ENCODE peak calls at places on chromosomes 3 and 15, in five cellular contexts. M, U, K, C and W are unnamed samples.

GRCh38 chr3:116388867-116389385 is 56.4 kb downstream of the LSAMP start:
- DNase-seq in M (no peak), U (no peak), K (no peak), C (no peak), W (no peak)

GRCh38 chr3:178131801-178132200 is 404.4 kb upstream of the KCNMB2 start:
- DNase-seq in M (no peak), U (no peak), K (no peak), C (peak; percentile 12), W (no peak)

GRCh38 chr3:5136619-5137429 is 14.7 kb downstream of the ARL8B start:
- DNase-seq in M (no peak), U (peak; percentile 30), K (no peak), C (peak; percentile 35), W (peak; percentile 32)

GRCh38 chr3:114481113-114481512 is 187.3 kb downstream of the TIGIT start:
- DNase-seq in M (no peak), U (no peak), K (no peak), C (no peak), W (no peak)

GRCh38 chr3:114803042-114803695 is 343.9 kb downstream of the ZBTB20 start:
- DNase-seq in M (no peak), U (no peak), K (no peak), C (no peak), W (no peak)

GRCh38 chr3:71987089-71987735 is 202.3 kb upstream of the PROK2 start:
- DNase-seq in M (no peak), U (no peak), K (no peak), C (peak; percentile 43), W (no peak)

GRCh38 chr3:78086150-78086549 is 1046.3 kb downstream of the ROBO2 start:
- DNase-seq in M (no peak), U (no peak), K (no peak), C (peak; percentile 68), W (no peak)

GRCh38 chr3:36792342-36792741 is 28.0 kb upstream of the DCLK3 start:
- DNase-seq in M (no peak), U (peak; percentile 78), K (no peak), C (peak; percentile 67), W (no peak)

GRCh38 chr3:10336761-10337160 is 15.8 kb upstream of the SEC13 start:
- DNase-seq in M (no peak), U (no peak), K (no peak), C (no peak), W (no peak)

GRCh38 chr3:12953201-12953712 is 111.9 kb upstream of the RPL32 start:
- DNase-seq in M (no peak), U (no peak), K (no peak), C (no peak), W (no peak)

GRCh38 chr3:53195602-53196574 is 34.9 kb downstream of the PRKCD start:
- DNase-seq in M (no peak), U (peak; percentile 86), K (peak; percentile 80), C (peak; percentile 65), W (peak; percentile 30)

GRCh38 chr3:13878711-13879101 is 1.2 kb downstream of the WNT7A start:
- DNase-seq in M (no peak), U (peak; percentile 68), K (no peak), C (peak; percentile 54), W (no peak)

GRCh38 chr15:60917469-60918130 is 311.5 kb downstream of the RORA start:
- DNase-seq in M (peak; percentile 48), U (no peak), K (no peak), C (no peak), W (no peak)

GRCh38 chr3:194572131-194572789 is 61.0 kb downstream of the TMEM44 start:
- DNase-seq in M (no peak), U (peak; percentile 40), K (no peak), C (no peak), W (peak; percentile 26)

GRCh38 chr15:73873889-73874511 is 636 bp downstream of the TBC1D21 start:
- DNase-seq in M (peak; percentile 2), U (peak; percentile 76), K (no peak), C (peak; percentile 89), W (peak; percentile 21)

GRCh38 chr15:82646250-82647044 is 716 bp downstream of the CPEB1 start:
- DNase-seq in M (peak; percentile 63), U (peak; percentile 49), K (peak; percentile 25), C (no peak), W (no peak)

GRCh38 chr3:40088527-40089170 is 220.9 kb upstream of the EIF1B start:
- DNase-seq in M (no peak), U (no peak), K (no peak), C (no peak), W (no peak)

GRCh38 chr3:24683511-24684384 is 189.1 kb upstream of the THRB start:
- DNase-seq in M (no peak), U (peak; percentile 30), K (no peak), C (peak; percentile 88), W (no peak)

GRCh38 chr3:144831955-144832716 is 860.5 kb downstream of the DIPK2A start:
- DNase-seq in M (no peak), U (no peak), K (no peak), C (no peak), W (no peak)

GRCh38 chr15:81268881-81269601 is 54.9 kb downstream of the STARD5 start:
- DNase-seq in M (no peak), U (no peak), K (no peak), C (no peak), W (no peak)

GRCh38 chr15:62262305-62262941 is 97.3 kb upstream of the C2CD4B start:
- DNase-seq in M (no peak), U (no peak), K (no peak), C (no peak), W (no peak)

GRCh38 chr3:46893763-46894162 is 16.2 kb downstream of the PTH1R start:
- DNase-seq in M (no peak), U (no peak), K (no peak), C (no peak), W (no peak)

GRCh38 chr3:66053009-66053782 is 14.5 kb upstream of the MAGI1 start:
- DNase-seq in M (no peak), U (no peak), K (no peak), C (no peak), W (no peak)

GRCh38 chr3:17557749-17558463 is 184.5 kb downstream of the TBC1D5 start:
- DNase-seq in M (no peak), U (no peak), K (no peak), C (no peak), W (no peak)

GRCh38 chr3:57731311-57731710 is 24.8 kb upstream of the SLMAP start:
- DNase-seq in M (no peak), U (no peak), K (no peak), C (no peak), W (no peak)

GRCh38 chr3:23682646-23683045 is 123.1 kb upstream of the UBE2E1 start:
- DNase-seq in M (no peak), U (no peak), K (no peak), C (no peak), W (no peak)

GRCh38 chr15:56528136-56528535 is 63.2 kb upstream of the MNS1 start:
- DNase-seq in M (no peak), U (no peak), K (no peak), C (no peak), W (no peak)

GRCh38 chr15:56537881-56538280 is 72.9 kb upstream of the MNS1 start:
- DNase-seq in M (peak; percentile 45), U (no peak), K (peak; percentile 26), C (no peak), W (peak; percentile 10)

GRCh38 chr15:56533741-56534416 is 68.9 kb upstream of the MNS1 start:
- DNase-seq in M (no peak), U (no peak), K (no peak), C (no peak), W (no peak)

GRCh38 chr15:56532766-56533455 is 68.0 kb upstream of the MNS1 start:
- DNase-seq in M (no peak), U (no peak), K (no peak), C (no peak), W (no peak)
- H3K4me3 ChIP-seq in M (no peak overlapping the region), U (no peak overlapping the region), K (no peak overlapping the region), C (no peak overlapping the region), W (no peak overlapping the region)

GRCh38 chr3:181860243-181860642 is 148.5 kb downstream of the SOX2 start:
- DNase-seq in M (no peak), U (no peak), K (no peak), C (no peak), W (no peak)
- H3K27me3 ChIP-seq in M (no peaks in the 10 kb centered on the region), U (no peaks in the 10 kb centered on the region), K (no peaks in the 10 kb centered on the region), C (no peaks in the 10 kb centered on the region), W (no peaks in the 10 kb centered on the region)

DNA sequence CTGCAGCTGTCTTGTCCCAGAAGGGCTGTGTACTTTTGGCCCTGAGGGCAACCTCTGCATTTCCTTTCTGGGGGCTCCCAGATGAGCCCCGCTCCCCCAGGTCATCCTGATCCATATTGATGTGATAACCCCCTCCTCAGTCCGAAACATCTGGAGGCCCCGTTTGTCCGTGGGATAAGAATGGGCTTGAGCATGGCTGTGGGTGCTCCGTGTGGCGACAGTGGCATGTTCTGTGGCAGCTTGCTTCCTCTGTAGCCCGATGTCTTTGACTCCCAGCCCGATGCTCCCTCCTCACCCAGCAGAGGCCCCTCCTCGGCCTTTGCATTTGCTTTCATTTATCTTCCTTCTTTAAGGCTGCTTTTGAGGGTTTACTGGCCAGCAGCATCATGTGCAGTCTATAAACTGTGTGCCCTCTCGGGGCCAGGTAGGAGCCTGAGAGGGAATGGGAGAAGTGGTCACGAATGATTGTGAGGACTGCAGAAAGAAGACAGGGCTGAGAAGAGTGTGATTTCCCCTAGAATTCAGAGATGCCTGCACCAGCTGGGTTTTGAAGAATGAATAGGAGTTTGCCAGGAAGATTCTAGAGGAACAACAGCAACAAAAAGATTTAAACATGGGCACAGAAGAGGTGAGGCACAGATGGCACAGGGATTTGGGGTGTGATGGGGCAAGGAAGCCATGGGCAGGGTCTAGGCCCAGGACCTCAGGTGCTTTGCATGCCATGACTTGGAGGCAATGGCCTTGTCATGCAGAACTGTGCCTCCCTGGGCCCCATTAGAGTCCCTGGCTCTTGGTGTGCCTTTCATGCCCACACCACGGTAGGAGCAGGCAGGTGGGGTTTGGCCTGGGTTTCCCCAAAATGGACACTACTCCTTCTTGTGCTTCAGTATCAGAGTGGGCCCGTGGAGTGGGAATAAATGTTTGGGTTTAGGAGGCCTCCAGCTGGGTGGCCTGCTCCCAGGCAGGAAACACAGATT is 34.2 kb downstream of the APBA2 start:
- DNase-seq in M (peak; percentile 26), U (no peak), K (no peak), C (no peak), W (no peak)
- H3K4me3 ChIP-seq in M (no peak overlapping the region), U (no peak overlapping the region), K (no peak overlapping the region), C (no peak overlapping the region), W (no peak overlapping the region)

DNA sequence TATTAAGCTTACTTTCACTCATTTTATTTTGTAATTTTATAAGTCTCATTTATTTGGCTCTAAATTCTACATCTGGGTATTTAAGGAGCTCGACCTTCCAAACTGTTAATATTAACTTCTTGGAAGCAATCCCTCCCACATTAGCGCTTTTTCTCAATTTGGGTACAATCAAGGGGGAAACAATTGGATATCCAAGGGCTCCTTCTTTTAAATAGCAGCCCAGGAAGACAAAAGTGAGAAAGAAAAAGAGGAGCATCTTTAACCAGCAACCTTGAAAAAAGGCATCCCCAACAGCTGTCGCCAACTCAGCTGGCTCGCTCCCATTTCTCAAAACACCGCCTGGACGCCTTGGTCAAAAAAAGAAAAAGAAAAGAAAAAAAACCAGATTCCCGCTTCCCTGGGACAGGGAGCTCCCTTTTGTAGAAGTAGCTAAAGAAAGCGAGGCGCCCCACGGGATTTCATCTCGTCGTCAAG is 864 bp downstream of the C3orf70 start:
- DNase-seq in M (no peak), U (no peak), K (no peak), C (no peak), W (no peak)
- H3K27me3 ChIP-seq in M (peaks cover 23% of the 10 kb centered on the region), U (peaks cover 55% of the 10 kb centered on the region), K (peaks cover 3% of the 10 kb centered on the region), C (peaks cover 93% of the 10 kb centered on the region), W (peaks cover 90% of the 10 kb centered on the region)